ENCODE peak calls at places on chromosomes 12 and 14, in four cellular contexts. D is brain microvascular endothelial cell, C is Calu3, A is NB4. I is an unnamed sample.

GRCh38 chr14:24367506-24368214 is at the start of gene NFATC4:
- DNase-seq in A (peak), D (peak), C (peak), I (peak)

GRCh38 chr14:104818714-104819161 is 17.8 kb downstream of the ZBTB42 start:
- DNase-seq in A (no peak), C (no peak), D (no peak), I (no peak)

GRCh38 chr14:95362180-95362494 is 42.4 kb upstream of the CLMN start:
- DNase-seq in A (no peak), D (no peak), C (no peak), I (no peak)

GRCh38 chr14:71142375-71143038 is 235.2 kb downstream of the PCNX1 start:
- DNase-seq in C (no peak), D (peak), A (peak), I (peak)

GRCh38 chr12:52216807-52217206 is 16.2 kb upstream of the KRT7 start:
- DNase-seq in D (no peak), C (no peak), A (no peak), I (no peak)

GRCh38 chr12:83818888-83819287 is 1093.7 kb downstream of the SLC6A15 start:
- DNase-seq in C (peak), A (no peak), D (peak), I (no peak)

GRCh38 chr12:1777798-1778197 is 42.6 kb upstream of the LRTM2 start:
- DNase-seq in A (no peak), D (peak), C (no peak), I (no peak)

GRCh38 chr12:122988612-122989442 is 8.3 kb downstream of the ARL6IP4 start:
- DNase-seq in D (no peak), A (no peak), C (no peak), I (no peak)

GRCh38 chr12:42484996-42485395 is 104.5 kb downstream of the PRICKLE1 start:
- DNase-seq in A (no peak), C (no peak), D (no peak), I (no peak)

GRCh38 chr12:53805067-53805466 is 53.3 kb upstream of the CISTR start:
- DNase-seq in A (no peak), C (no peak), D (no peak), I (no peak)

GRCh38 chr14:102279688-102280348 is 25.1 kb downstream of the MOK start:
- DNase-seq in A (peak), D (peak), C (peak), I (no peak)

GRCh38 chr14:102280376-102280962 is 24.5 kb downstream of the MOK start:
- DNase-seq in A (peak), C (no peak), D (peak), I (no peak)

GRCh38 chr14:102278631-102278935 is 26.4 kb downstream of the MOK start:
- DNase-seq in C (no peak), D (no peak), A (no peak), I (no peak)

GRCh38 chr14:102277874-102278630 is 26.9 kb downstream of the MOK start:
- DNase-seq in A (no peak), C (no peak), D (no peak), I (no peak)

GRCh38 chr14:102279282-102279681 is 25.7 kb downstream of the MOK start:
- DNase-seq in A (peak), C (no peak), D (no peak), I (no peak)
- TF ChIP-seq CTCF in A (no peak), C (no peak), D (no peak), I (no peak)

DNA sequence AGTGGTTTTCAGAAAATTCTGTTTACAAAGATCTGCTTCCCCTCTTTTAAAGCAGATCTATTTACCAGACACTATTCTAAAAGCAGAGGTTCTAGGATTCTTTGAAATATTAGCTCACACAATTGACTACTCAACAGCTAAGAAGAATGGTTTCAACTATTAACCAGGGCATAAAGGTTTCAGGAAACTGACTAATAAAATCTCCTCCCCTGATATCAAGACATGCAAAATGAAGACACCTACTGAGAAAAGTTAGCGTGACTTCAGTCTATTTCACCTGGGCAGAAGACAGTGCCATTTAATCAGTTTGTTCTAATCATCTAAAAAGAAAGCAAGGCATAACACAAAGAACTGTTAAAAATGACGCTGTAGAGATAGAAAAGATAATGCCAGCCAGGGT is 22.2 kb downstream of the DAD1 start:
- DNase-seq in D (no peak), C (no peak), A (no peak), I (no peak)
- TF ChIP-seq CTCF in D (no peak), C (no peak), A (no peak), I (no peak)

DNA sequence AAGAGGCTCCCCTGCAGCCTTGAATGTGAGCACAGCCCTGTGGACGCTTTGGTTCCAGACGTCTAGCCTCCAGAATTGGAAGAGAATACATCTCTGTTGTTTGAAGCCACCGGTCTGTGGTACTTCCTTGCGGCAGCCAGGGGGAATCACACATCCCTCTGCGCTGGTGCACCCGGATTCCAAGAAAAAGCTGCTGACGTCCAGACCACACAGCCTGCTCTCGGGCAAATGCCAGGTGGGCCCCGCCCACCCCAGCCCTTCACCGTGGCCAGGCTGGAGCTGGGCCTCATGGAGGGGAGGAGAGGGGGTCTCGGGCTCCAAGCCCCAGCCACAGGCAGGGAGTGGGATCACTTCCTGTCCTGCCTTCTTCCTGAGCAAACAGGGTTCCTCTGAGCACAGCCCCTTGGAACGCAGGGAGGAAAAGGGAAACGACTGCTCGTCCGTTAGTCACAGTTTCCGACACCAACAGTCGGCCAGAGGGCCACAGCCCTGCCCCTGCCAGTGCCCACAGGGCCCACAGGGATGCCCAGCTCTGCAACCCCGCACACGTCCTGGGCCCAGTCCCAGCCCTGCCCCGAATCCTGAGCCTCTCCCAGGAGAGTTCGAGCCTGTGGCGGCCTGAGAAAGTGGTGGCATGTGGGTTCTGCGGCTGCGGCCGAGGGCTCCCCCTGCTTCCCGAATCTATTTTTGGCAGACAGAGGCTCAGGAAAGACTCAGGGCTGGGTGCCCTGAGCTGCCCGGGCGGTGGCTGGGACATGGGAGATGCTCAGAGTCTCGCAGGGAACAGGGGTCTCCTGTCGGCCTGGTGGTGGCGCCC is 85.3 kb downstream of the RFLNA start:
- DNase-seq in A (peak), D (peak), C (no peak), I (no peak)
- TF ChIP-seq CTCF in A (peak), D (peak), C (no peak), I (no peak)

DNA sequence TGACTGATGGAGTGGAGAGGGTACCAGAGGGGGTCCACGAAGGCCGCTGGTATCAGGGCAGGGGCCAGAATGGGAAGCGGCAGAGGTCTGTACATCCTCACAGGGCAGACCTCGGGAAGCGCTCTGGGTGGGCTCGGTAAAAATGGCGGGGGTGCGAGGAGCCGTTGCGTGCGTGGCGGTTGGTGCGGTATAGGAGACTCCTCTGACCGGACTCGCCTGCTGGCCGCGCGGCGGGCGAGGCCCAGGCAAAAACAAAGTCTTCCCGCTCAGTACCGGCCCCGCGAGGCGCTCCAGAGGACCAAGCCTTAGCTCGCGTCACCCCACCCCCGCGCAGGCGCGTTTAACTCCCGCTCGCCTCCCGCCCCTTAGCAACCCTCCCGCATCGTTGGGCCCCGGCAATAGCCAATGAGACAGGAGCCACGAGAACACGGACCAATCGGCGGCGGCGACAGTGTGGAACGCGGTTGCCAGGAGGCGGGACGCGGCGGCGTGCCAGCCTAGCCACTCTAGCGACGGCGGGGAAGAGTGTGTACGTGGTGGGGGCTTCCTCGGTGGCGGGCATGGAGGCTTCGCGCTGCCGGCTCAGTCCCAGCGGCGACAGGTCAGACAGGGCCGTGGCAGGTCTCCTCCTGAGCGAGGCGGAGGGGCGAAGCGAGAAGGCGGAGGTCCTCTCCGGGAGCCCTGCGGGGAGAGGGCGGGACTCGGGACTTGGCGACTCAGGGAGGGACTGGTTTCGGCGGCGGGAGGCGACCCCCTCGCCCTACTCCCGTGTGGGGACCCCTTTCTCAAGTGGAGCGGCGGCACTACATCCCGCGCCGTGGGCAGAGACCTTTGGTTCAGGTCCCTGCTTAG is at the start of gene TULP3:
- DNase-seq in D (peak), A (peak), C (peak), I (peak)
- TF ChIP-seq CTCF in D (no peak), A (no peak), C (no peak), I (no peak)

DNA sequence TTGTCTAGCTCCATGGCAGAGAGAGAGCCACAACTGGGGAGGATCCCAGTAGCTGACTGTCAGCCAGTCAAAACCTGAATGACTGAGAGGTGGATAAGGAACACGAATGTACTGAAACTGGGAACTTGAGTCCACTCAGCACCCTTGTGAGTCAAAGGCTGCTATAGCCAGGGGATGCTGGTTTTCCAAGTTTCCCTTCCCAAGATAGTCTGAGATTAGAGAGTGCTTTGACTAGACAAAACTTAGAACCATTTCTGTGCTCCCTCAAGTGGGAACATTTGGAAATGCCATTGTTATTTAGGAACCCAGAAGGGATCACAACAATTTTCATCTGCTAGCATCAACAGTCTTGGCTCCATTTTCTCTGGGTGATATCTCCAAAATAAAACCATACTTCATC is 4.0 kb downstream of the PRKAG1 start:
- DNase-seq in D (peak), C (no peak), A (no peak), I (no peak)
- TF ChIP-seq CTCF in D (peak), C (no peak), A (peak), I (no peak)

DNA sequence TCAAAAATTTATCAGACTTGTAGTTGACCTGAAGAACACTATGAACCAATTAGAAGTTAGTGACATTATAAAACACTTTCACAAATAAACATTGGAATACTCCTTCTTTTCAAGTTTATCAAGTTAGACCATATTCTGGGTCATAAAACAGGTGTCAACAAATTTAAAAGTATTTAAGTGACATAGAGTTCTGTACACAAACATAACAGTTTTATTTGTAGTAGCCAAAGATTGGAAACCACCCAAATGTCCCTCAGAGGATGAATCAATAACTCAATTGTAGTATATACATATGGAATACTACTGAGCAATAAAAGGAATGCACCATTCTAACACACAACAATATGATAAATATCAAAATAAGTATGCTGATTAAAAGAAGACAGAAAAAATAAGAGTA is 23.6 kb upstream of the OR11G2 start:
- DNase-seq in D (no peak), C (no peak), A (no peak), I (no peak)
- TF ChIP-seq CTCF in D (no peak), C (no peak), A (no peak), I (no peak)

DNA sequence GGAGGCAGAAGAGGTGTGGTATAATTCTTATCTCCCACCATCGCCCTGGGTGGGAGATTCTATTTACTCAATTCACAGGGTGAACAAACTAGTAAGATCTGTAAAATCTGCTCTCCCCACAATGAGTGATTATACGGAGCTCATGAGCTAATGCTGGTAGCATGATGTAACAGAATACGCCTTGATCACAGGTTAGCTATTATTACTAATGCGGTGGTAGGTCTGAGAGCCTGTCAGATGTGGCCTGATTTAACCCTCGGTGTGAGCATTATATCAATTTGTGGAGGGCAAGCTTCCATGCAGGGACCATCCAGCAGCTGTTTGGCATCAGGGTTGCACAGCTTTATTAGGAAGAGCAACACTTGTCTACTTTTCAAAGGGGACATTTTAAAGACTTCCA is 18.5 kb downstream of the TSHR start:
- DNase-seq in D (no peak), C (no peak), A (no peak), I (no peak)
- TF ChIP-seq CTCF in D (no peak), C (no peak), A (no peak), I (no peak)

DNA sequence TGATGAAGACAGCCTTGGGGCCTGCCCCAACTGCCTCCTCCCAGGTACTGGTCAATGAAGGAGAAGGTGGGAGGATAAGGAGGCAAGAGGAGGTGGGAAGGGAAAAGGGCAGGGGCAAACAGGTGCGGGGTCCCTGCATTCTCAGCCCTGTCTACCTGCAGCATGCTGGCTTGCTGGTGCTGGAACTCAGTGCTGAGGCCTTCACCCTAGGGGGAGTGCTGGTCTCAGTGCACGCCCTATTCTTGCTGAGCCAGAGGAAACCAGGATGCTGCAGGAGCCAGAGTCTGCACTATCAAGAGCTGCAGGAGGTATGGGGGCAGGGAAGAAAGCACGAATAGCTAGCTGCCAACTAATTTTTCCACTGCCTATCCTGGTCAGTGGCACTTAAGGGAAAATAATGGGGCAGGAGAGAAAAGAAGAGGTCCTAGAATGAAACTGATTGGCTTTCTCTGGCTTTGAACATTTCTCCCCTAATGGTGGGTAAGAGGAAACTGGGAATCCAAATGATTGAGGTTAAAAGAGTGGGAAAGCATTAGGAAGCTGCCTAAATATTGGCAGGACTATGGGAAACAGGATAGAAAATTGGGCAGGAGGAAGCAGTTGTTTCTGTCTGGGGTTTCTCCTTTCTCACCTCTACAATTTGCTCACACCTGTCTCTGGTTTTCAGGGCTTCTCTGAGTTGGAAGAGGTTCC is 1.8 kb downstream of the TMEM253 start:
- DNase-seq in D (no peak), A (no peak), C (no peak), I (no peak)
- TF ChIP-seq CTCF in D (no peak), A (no peak), C (no peak), I (no peak)

GRCh38 chr14:74979442-74980397 is 23.0 kb upstream of the EIF2B2 start:
- DNase-seq in D (no peak), C (no peak), A (peak), I (peak)
- TF ChIP-seq CTCF in D (peak), C (no peak), A (peak), I (no peak)

GRCh38 chr14:21084396-21084795 is 14.1 kb downstream of the ZNF219 start:
- DNase-seq in A (no peak), D (no peak), C (no peak), I (peak)

GRCh38 chr14:21087294-21088091 is 11.0 kb downstream of the ZNF219 start:
- DNase-seq in C (no peak), A (peak), D (peak), I (peak)

GRCh38 chr14:21083565-21084325 is 13.6 kb downstream of the ARHGEF40 start:
- DNase-seq in D (no peak), C (no peak), A (no peak), I (peak)

GRCh38 chr14:21086908-21087293 is 11.6 kb downstream of the ZNF219 start:
- DNase-seq in D (no peak), A (no peak), C (no peak), I (no peak)

GRCh38 chr14:21084988-21085853 is 13.2 kb downstream of the ZNF219 start:
- DNase-seq in A (no peak), D (peak), C (no peak), I (peak)
- TF ChIP-seq CTCF in A (no peak), D (no peak), C (no peak), I (no peak)